ENCODE peak calls at places on chromosomes 5 and 9, in eight cellular contexts. M, Y, J, L, Q, F, G and N are unnamed samples.

GRCh38 chr5:77957-78804 is 13.8 kb upstream of the PLEKHG4B start:
- DNase-seq in M (no peak), Y (no peak), J (no peak), L (peak; percentile 69), Q (peak; percentile 47), F (no peak), G (no peak), N (no peak)

GRCh38 chr9:17627641-17628040 is 48.8 kb downstream of the SH3GL2 start:
- DNase-seq in M (no peak), Y (no peak), J (no peak), L (peak; percentile 37), Q (no peak), F (no peak), G (no peak), N (no peak)

GRCh38 chr9:81656004-81656403 is 33.3 kb downstream of the TLE1 start:
- DNase-seq in M (peak; percentile 38), Y (peak; percentile 31), J (no peak), L (no peak), Q (no peak), F (no peak), G (no peak), N (no peak)

GRCh38 chr5:78829811-78830499 is 155.2 kb downstream of the ARSB start:
- DNase-seq in M (no peak), Y (no peak), J (peak; percentile 61), L (no peak), Q (no peak), F (no peak), G (no peak), N (peak; percentile 80)

GRCh38 chr5:123482258-123482657 is 29.7 kb upstream of the CSNK1G3 start:
- DNase-seq in M (no peak), Y (no peak), J (no peak), L (peak; percentile 59), Q (no peak), F (no peak), G (no peak), N (no peak)

GRCh38 chr9:96868709-96869108 is 14.4 kb upstream of the ZNF782 start:
- DNase-seq in M (peak; percentile 92), Y (no peak), J (no peak), L (peak; percentile 63), Q (no peak), F (no peak), G (no peak), N (no peak)

GRCh38 chr9:108056805-108057386 is 567.3 kb upstream of the KLF4 start:
- DNase-seq in M (no peak), Y (no peak), J (no peak), L (peak; percentile 76), Q (no peak), F (no peak), G (no peak), N (no peak)

GRCh38 chr5:109947667-109948066 is 257.9 kb downstream of the MAN2A1 start:
- DNase-seq in M (no peak), Y (no peak), J (no peak), L (no peak), Q (no peak), F (no peak), G (no peak), N (no peak)

GRCh38 chr9:127729522-127730256 is 5.4 kb downstream of the TOR2A start:
- DNase-seq in M (no peak), Y (no peak), J (no peak), L (no peak), Q (no peak), F (no peak), G (no peak), N (no peak)

GRCh38 chr5:17238521-17239041 is 21.1 kb downstream of the BASP1 start:
- DNase-seq in M (no peak), Y (no peak), J (no peak), L (peak; percentile 99), Q (no peak), F (no peak), G (no peak), N (no peak)

GRCh38 chr9:35367451-35367850 is 122.5 kb upstream of the RUSC2 start:
- DNase-seq in M (no peak), Y (no peak), J (no peak), L (peak; percentile 87), Q (no peak), F (no peak), G (no peak), N (no peak)

GRCh38 chr5:180126716-180127681 is 55.4 kb upstream of the RNF130 start:
- DNase-seq in M (no peak), Y (peak; percentile 28), J (no peak), L (peak; percentile 30), Q (no peak), F (peak; percentile 47), G (peak; percentile 69), N (no peak)

GRCh38 chr9:33290994-33291397 is 680 bp downstream of the NFX1 start:
- DNase-seq in M (no peak), Y (no peak), J (no peak), L (no peak), Q (peak; percentile 60), F (no peak), G (no peak), N (no peak)
- H3K4me3 ChIP-seq in M (peak overlapping the region; percentile 45), Y (peak overlapping the region; percentile 98), J (peak overlapping the region; percentile 96), L (peak overlapping the region; percentile 79), Q (peak overlapping the region; percentile 85), F (peak overlapping the region; percentile 46), G (peak overlapping the region; percentile 79), N (peak overlapping the region; percentile 95)

GRCh38 chr5:151122828-151123227 is 34.8 kb downstream of the ANXA6 start:
- DNase-seq in M (no peak), Y (no peak), J (no peak), L (no peak), Q (no peak), F (no peak), G (no peak), N (no peak)

GRCh38 chr5:151121652-151122051 is 35.9 kb downstream of the ANXA6 start:
- DNase-seq in M (no peak), Y (no peak), J (no peak), L (no peak), Q (no peak), F (no peak), G (no peak), N (no peak)

GRCh38 chr5:151126199-151126645 is 31.4 kb downstream of the ANXA6 start:
- DNase-seq in M (peak; percentile 56), Y (peak; percentile 81), J (peak; percentile 70), L (peak; percentile 64), Q (peak; percentile 38), F (peak; percentile 77), G (peak; percentile 86), N (no peak)

GRCh38 chr5:151125421-151125820 is 32.2 kb downstream of the ANXA6 start:
- DNase-seq in M (no peak), Y (no peak), J (no peak), L (no peak), Q (no peak), F (no peak), G (no peak), N (no peak)

GRCh38 chr5:151123897-151124751 is 33.5 kb downstream of the ANXA6 start:
- DNase-seq in M (peak; percentile 80), Y (peak; percentile 43), J (no peak), L (peak; percentile 53), Q (no peak), F (no peak), G (no peak), N (peak; percentile 80)
- H3K36me3 ChIP-seq in M (no peaks in the 10 kb centered on the region), Y (peaks cover 10% of the 10 kb centered on the region), J (peaks cover 89% of the 10 kb centered on the region), L (peaks cover 20% of the 10 kb centered on the region), Q (peaks cover 4% of the 10 kb centered on the region), F (no peaks in the 10 kb centered on the region), G (peaks cover 76% of the 10 kb centered on the region), N (peaks cover 67% of the 10 kb centered on the region)

GRCh38 chr5:67407979-67408378 is 211.4 kb upstream of the CD180 start:
- DNase-seq in M (no peak), Y (no peak), J (no peak), L (no peak), Q (no peak), F (no peak), G (no peak), N (no peak)
- H3K4me1 ChIP-seq in M (no peaks in the 10 kb centered on the region), Y (no peaks in the 10 kb centered on the region), J (peaks cover 12% of the 10 kb centered on the region), L (peaks cover 9% of the 10 kb centered on the region), Q (no peaks in the 10 kb centered on the region), F (peaks cover 6% of the 10 kb centered on the region), G (no peaks in the 10 kb centered on the region), N (no peaks in the 10 kb centered on the region)

GRCh38 chr5:30605693-30606268 is 587.7 kb upstream of the CDH6 start:
- DNase-seq in M (peak; percentile 42), Y (no peak), J (no peak), L (no peak), Q (no peak), F (peak; percentile 19), G (no peak), N (no peak)

GRCh38 chr5:30604648-30605262 is 588.7 kb upstream of the CDH6 start:
- DNase-seq in M (no peak), Y (no peak), J (no peak), L (no peak), Q (no peak), F (no peak), G (no peak), N (no peak)

GRCh38 chr5:30607301-30607700 is 586.2 kb upstream of the CDH6 start:
- DNase-seq in M (no peak), Y (no peak), J (no peak), L (peak; percentile 19), Q (no peak), F (no peak), G (no peak), N (no peak)
- H3K4me3 ChIP-seq in M (no peak overlapping the region), Y (no peak overlapping the region), J (no peak overlapping the region), L (no peak overlapping the region), Q (no peak overlapping the region), F (no peak overlapping the region), G (no peak overlapping the region), N (no peak overlapping the region)

GRCh38 chr5:1085391-1085790 is 26.5 kb downstream of the SLC12A7 start:
- DNase-seq in M (no peak), Y (no peak), J (no peak), L (no peak), Q (no peak), F (no peak), G (no peak), N (no peak)
- H3K36me3 ChIP-seq in M (peaks cover 26% of the 10 kb centered on the region), Y (peaks cover 9% of the 10 kb centered on the region), J (peaks cover 83% of the 10 kb centered on the region), L (peaks cover 13% of the 10 kb centered on the region), Q (no peaks in the 10 kb centered on the region), F (no peaks in the 10 kb centered on the region), G (peaks cover 76% of the 10 kb centered on the region), N (peaks cover 44% of the 10 kb centered on the region)

GRCh38 chr5:72390836-72391235 is 70.7 kb downstream of the PTCD2 start:
- DNase-seq in M (no peak), Y (no peak), J (no peak), L (peak; percentile 43), Q (no peak), F (no peak), G (no peak), N (no peak)
- H3K4me1 ChIP-seq in M (no peaks in the 10 kb centered on the region), Y (peaks cover 5% of the 10 kb centered on the region), J (peaks cover 12% of the 10 kb centered on the region), L (peaks cover 58% of the 10 kb centered on the region), Q (peaks cover 2% of the 10 kb centered on the region), F (no peaks in the 10 kb centered on the region), G (peaks cover 33% of the 10 kb centered on the region), N (peaks cover 5% of the 10 kb centered on the region)

GRCh38 chr9:114930063-114930812 is at the start of gene TNFSF8:
- DNase-seq in M (peak; percentile 45), Y (no peak), J (no peak), L (no peak), Q (no peak), F (no peak), G (no peak), N (no peak)
- H3K4me3 ChIP-seq in M (peak within 1 kb of the TSS; percentile 65), Y (no peak within 1 kb of the TSS), J (peak within 1 kb of the TSS; percentile 5), L (no peak within 1 kb of the TSS), Q (no peak within 1 kb of the TSS), F (no peak within 1 kb of the TSS), G (peak within 1 kb of the TSS; percentile 26), N (no peak within 1 kb of the TSS)